ENCODE peak calls at places on chromosomes 3 and 15, in ten cellular contexts. T, P, H, I, C, E, Q, D, B and Y are unnamed samples.

GRCh38 chr3:102790742-102791141 is 355.9 kb downstream of the ZPLD1 start:
- DNase-seq in T (no peak), P (no peak), H (no peak), I (no peak), C (no peak), E (no peak), Q (no peak), D (no peak), B (no peak), Y (no peak)

GRCh38 chr3:104360038-104360437 is 1006.7 kb upstream of the ALCAM start:
- DNase-seq in T (no peak), P (no peak), H (no peak), I (no peak), C (no peak), E (no peak), Q (no peak), D (no peak), B (no peak), Y (no peak)

GRCh38 chr3:187076297-187076696 is 63.0 kb downstream of the RPL39L start:
- DNase-seq in T (no peak), P (no peak), H (no peak), I (no peak), C (no peak), E (no peak), Q (no peak), D (no peak), B (no peak), Y (no peak)

GRCh38 chr15:52733696-52734255 is 54.6 kb upstream of the ATOSA start:
- DNase-seq in T (no peak), P (no peak), H (no peak), I (no peak), C (no peak), E (no peak), Q (no peak), D (no peak), B (no peak), Y (no peak)

GRCh38 chr15:58390118-58390517 is 41.7 kb upstream of the LIPC start:
- DNase-seq in T (no peak), P (no peak), H (no peak), I (no peak), C (no peak), E (no peak), Q (no peak), D (no peak), B (no peak), Y (no peak)

GRCh38 chr3:187368251-187368733 is at the start of gene RTP4:
- DNase-seq in T (no peak), P (no peak), H (no peak), I (no peak), C (peak; percentile 74), E (peak; percentile 52), Q (no peak), D (no peak), B (no peak), Y (no peak)

GRCh38 chr3:49930922-49931321 is 1.3 kb upstream of the MON1A start:
- DNase-seq in T (no peak), P (no peak), H (peak; percentile 56), I (no peak), C (no peak), E (no peak), Q (no peak), D (peak; percentile 50), B (no peak), Y (no peak)

GRCh38 chr3:167110906-167111305 is 269.2 kb downstream of the ZBBX start:
- DNase-seq in T (no peak), P (no peak), H (peak; percentile 18), I (no peak), C (peak; percentile 0), E (no peak), Q (no peak), D (no peak), B (no peak), Y (no peak)

GRCh38 chr3:39136533-39137434 is 16.6 kb downstream of the CSRNP1 start:
- DNase-seq in T (no peak), P (no peak), H (no peak), I (no peak), C (no peak), E (no peak), Q (no peak), D (no peak), B (no peak), Y (no peak)

GRCh38 chr3:297585-297984 is 101.0 kb downstream of the CHL1 start:
- DNase-seq in T (no peak), P (no peak), H (no peak), I (no peak), C (no peak), E (no peak), Q (no peak), D (no peak), B (no peak), Y (no peak)

GRCh38 chr3:17945018-17945798 is 202.8 kb upstream of the TBC1D5 start:
- DNase-seq in T (no peak), P (no peak), H (no peak), I (no peak), C (peak; percentile 21), E (no peak), Q (no peak), D (no peak), B (no peak), Y (no peak)

GRCh38 chr3:122957707-122958210 is 69.8 kb downstream of the SEMA5B start:
- DNase-seq in T (no peak), P (no peak), H (no peak), I (no peak), C (no peak), E (no peak), Q (no peak), D (no peak), B (peak; percentile 82), Y (no peak)

GRCh38 chr3:24270204-24270671 is 224.4 kb downstream of the THRB start:
- DNase-seq in T (no peak), P (no peak), H (peak; percentile 58), I (no peak), C (peak; percentile 6), E (no peak), Q (no peak), D (no peak), B (no peak), Y (no peak)

GRCh38 chr3:124053871-124054270 is 61.9 kb upstream of the ROPN1 start:
- DNase-seq in T (no peak), P (no peak), H (no peak), I (no peak), C (no peak), E (no peak), Q (no peak), D (no peak), B (no peak), Y (no peak)

GRCh38 chr3:130093741-130094391 is 12.2 kb downstream of the ALG1L2 start:
- DNase-seq in T (no peak), P (peak; percentile 51), H (no peak), I (no peak), C (no peak), E (no peak), Q (no peak), D (no peak), B (no peak), Y (no peak)

DNA sequence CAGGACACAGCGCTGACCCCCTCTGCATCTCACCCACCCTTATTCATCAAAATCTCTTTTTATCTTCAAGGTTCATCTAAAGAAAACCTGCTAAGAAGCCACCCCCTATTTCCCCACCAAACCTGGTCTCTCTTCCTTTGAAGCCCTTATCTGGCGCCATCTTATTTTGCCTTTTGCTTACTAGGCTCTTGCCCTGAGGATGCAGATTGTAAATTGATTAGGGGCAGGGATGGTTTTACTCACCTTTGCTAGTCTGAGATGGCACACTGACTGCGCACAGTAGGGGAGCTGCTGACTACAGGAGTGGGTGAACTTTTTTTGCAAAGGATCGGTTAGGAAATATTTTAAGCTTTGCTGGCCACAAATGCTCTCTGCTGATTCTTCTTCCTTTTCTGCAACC is 78.9 kb upstream of the BHLHE40 start:
- DNase-seq in T (no peak), P (no peak), H (no peak), I (no peak), C (no peak), E (no peak), Q (no peak), D (no peak), B (no peak), Y (no peak)
- H3K27ac ChIP-seq in T (no peak overlapping the region), P (no peak overlapping the region), H (no peak overlapping the region), I (no peak overlapping the region), C (no peak overlapping the region), E (no peak overlapping the region), Q (no peak overlapping the region), D (no peak overlapping the region), B (no peak overlapping the region), Y (no peak overlapping the region)

GRCh38 chr3:38022887-38023709 is 6.3 kb downstream of the PLCD1 start:
- DNase-seq in T (no peak), P (peak; percentile 41), H (no peak), I (no peak), C (no peak), E (no peak), Q (no peak), D (no peak), B (no peak), Y (no peak)
- H3K4me3 ChIP-seq in T (no peak overlapping the region), P (peak overlapping the region; percentile 85), H (no peak overlapping the region), I (no peak overlapping the region), C (no peak overlapping the region), E (peak overlapping the region; percentile 88), Q (no peak overlapping the region), D (no peak overlapping the region), B (peak overlapping the region; percentile 73), Y (no peak overlapping the region)

GRCh38 chr15:74337146-74337545 is 30.3 kb downstream of the CYP11A1 start:
- DNase-seq in T (no peak), P (peak; percentile 34), H (no peak), I (no peak), C (no peak), E (no peak), Q (no peak), D (no peak), B (no peak), Y (no peak)

GRCh38 chr15:74336061-74337005 is 31.1 kb downstream of the CYP11A1 start:
- DNase-seq in T (no peak), P (peak; percentile 19), H (no peak), I (no peak), C (no peak), E (no peak), Q (no peak), D (no peak), B (no peak), Y (no peak)

GRCh38 chr15:74333662-74334061 is 33.8 kb downstream of the CYP11A1 start:
- DNase-seq in T (no peak), P (peak; percentile 15), H (no peak), I (no peak), C (peak; percentile 60), E (no peak), Q (no peak), D (peak; percentile 69), B (peak; percentile 6), Y (no peak)

GRCh38 chr15:74334127-74334526 is 33.3 kb downstream of the CYP11A1 start:
- DNase-seq in T (no peak), P (no peak), H (no peak), I (no peak), C (no peak), E (no peak), Q (no peak), D (no peak), B (no peak), Y (no peak)

GRCh38 chr15:74335396-74335795 is 32.0 kb downstream of the CYP11A1 start:
- DNase-seq in T (no peak), P (peak; percentile 12), H (no peak), I (no peak), C (no peak), E (no peak), Q (no peak), D (no peak), B (no peak), Y (no peak)
- H3K27me3 ChIP-seq in T (no peaks in the 10 kb centered on the region), P (no peaks in the 10 kb centered on the region), H (no peaks in the 10 kb centered on the region), I (no peaks in the 10 kb centered on the region), C (no peaks in the 10 kb centered on the region), E (no peaks in the 10 kb centered on the region), Q (no peaks in the 10 kb centered on the region), D (no peaks in the 10 kb centered on the region), B (no peaks in the 10 kb centered on the region), Y (no peaks in the 10 kb centered on the region)

GRCh38 chr15:75179773-75180140 is 21.9 kb upstream of the C15orf39 start:
- DNase-seq in T (no peak), P (no peak), H (no peak), I (no peak), C (no peak), E (no peak), Q (no peak), D (no peak), B (no peak), Y (no peak)
- H3K27ac ChIP-seq in T (peak overlapping the region; percentile 79), P (no peak overlapping the region), H (no peak overlapping the region), I (no peak overlapping the region), C (no peak overlapping the region), E (no peak overlapping the region), Q (peak overlapping the region; percentile 81), D (no peak overlapping the region), B (no peak overlapping the region), Y (no peak overlapping the region)